ENCODE peak calls at places on chromosomes 2 and 18, in seven cellular contexts. C is GM12878; T is A549; J is Peyer's patch; X is CD8-positive, alpha-beta T cell; S is neural progenitor cell; N is heart left ventricle. E is an unnamed sample.

GRCh38 chr2:31004252-31004651 is 134.0 kb downstream of the GALNT14 start:
- DNase-seq in C (no peak), T (no peak), J (no peak), X (no peak), S (no peak), N (no peak), E (no peak)

GRCh38 chr2:219058541-219059374 is 2.0 kb downstream of the IHH start:
- DNase-seq in C (no peak), T (no peak), J (peak), X (no peak), S (peak), N (peak), E (no peak)

GRCh38 chr2:9779572-9780264 is 63.6 kb upstream of the TAF1B start:
- DNase-seq in C (no peak), T (no peak), J (no peak), X (no peak), S (no peak), N (peak), E (no peak)

GRCh38 chr2:15638720-15639119 is 47.1 kb downstream of the DDX1 start:
- DNase-seq in C (no peak), T (no peak), J (no peak), X (no peak), S (no peak), N (no peak), E (peak)

GRCh38 chr18:23502516-23503037 is 734 bp upstream of the RMC1 start:
- DNase-seq in C (no peak), T (no peak), J (no peak), X (no peak), S (no peak), N (no peak), E (no peak)

GRCh38 chr2:1755436-1756191 is 11.3 kb upstream of the PXDN start:
- DNase-seq in C (no peak), T (no peak), J (no peak), X (no peak), S (no peak), N (no peak), E (peak)

GRCh38 chr2:211455225-211455841 is 898.9 kb downstream of the CPS1 start:
- DNase-seq in C (no peak), T (peak), J (no peak), X (no peak), S (peak), N (no peak), E (no peak)

GRCh38 chr18:48481092-48481491 is 57.7 kb upstream of the CTIF start:
- DNase-seq in C (no peak), T (no peak), J (no peak), X (no peak), S (no peak), N (no peak), E (no peak)

GRCh38 chr2:204753841-204754240 is 208.6 kb downstream of the PARD3B start:
- DNase-seq in C (no peak), T (no peak), J (no peak), X (no peak), S (no peak), N (no peak), E (no peak)

DNA sequence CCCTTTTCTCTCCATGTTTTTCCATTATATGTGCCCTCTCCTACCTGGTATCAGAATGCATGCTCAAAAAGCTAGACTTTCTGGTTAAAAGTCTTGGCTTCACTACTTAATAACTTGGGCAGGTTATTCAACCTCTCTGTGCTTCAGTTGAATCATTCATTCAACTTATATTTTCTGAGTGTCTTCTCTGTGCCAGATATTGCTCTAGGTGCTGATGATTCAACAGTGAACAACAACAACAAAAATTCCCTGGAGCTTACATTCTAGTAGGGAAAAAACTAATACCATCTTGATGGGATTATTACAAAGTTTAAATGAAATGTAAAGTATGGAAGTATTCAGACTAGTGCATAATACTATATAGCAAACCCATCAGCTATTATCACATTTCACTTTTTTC is 55.2 kb downstream of the SOS1 start:
- DNase-seq in C (no peak), T (no peak), J (no peak), X (no peak), S (no peak), N (no peak), E (no peak)
- H3K27ac ChIP-seq in C (no peak), T (no peak), J (no peak), X (no peak), S (no peak), N (no peak), E (no peak)

DNA sequence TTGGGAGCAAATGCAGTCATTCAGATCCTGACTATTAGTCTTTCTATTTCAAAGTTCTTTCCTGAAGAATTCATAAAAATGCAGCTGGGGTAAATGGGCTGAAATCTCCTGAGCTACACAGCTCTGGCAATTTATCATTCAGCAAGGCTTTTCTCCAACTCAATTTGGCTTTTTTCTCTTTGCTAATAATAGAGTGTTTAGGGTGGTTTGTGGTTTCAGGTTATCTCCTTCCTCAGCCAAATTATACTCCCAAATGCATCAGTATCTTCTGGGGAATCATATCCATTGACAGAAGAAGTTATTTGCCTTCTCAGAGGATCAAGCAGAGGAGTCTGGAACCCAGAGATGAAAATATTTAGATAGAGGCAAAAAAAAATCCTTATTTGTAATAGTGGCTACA is 282.4 kb upstream of the SLC14A2 start:
- DNase-seq in C (no peak), T (no peak), J (no peak), X (no peak), S (no peak), N (no peak), E (no peak)
- H3K4me3 ChIP-seq in C (no peak), T (no peak), J (no peak), X (no peak), S (no peak), N (no peak), E (no peak)

DNA sequence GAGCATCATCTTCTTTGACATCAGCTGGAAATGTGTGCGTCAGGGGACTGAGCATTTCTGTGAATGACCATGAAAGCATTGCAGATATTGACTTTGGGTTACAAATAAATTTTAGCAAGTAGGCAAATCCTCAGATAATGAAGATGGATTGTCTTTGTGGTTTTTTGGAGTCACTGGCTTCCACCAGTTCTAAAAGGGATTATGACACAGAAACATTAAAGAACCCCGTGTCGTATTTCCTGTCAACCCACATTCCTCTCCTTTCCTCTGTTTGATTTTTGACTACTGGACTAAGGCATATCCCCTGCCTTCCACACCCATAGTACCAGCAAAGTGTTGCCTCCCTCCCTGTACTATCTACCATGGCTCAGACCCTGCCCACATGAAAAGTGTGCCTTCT is 268.1 kb downstream of the MYO3B start:
- DNase-seq in C (no peak), T (no peak), J (no peak), X (no peak), S (no peak), N (no peak), E (no peak)
- TF ChIP-seq CTCF in C (no peak), T (no peak), J (no peak), X (no peak), S (no peak), N (no peak), E (no peak)

GRCh38 chr2:161990741-161991140 is 83.3 kb downstream of the DPP4 start:
- DNase-seq in C (no peak), T (peak), J (no peak), X (no peak), S (no peak), N (no peak), E (no peak)

GRCh38 chr2:161991991-161992390 is 82.0 kb downstream of the DPP4 start:
- DNase-seq in C (no peak), T (no peak), J (no peak), X (no peak), S (no peak), N (no peak), E (no peak)

GRCh38 chr2:161990036-161990435 is 84.0 kb downstream of the DPP4 start:
- DNase-seq in C (no peak), T (no peak), J (no peak), X (no peak), S (no peak), N (no peak), E (no peak)

GRCh38 chr2:161994766-161995165 is 79.2 kb downstream of the DPP4 start:
- DNase-seq in C (no peak), T (no peak), J (no peak), X (no peak), S (no peak), N (no peak), E (no peak)

GRCh38 chr2:161992526-161992925 is 81.5 kb downstream of the DPP4 start:
- DNase-seq in C (peak), T (no peak), J (no peak), X (peak), S (no peak), N (no peak), E (no peak)
- H3K27ac ChIP-seq in C (no peak), T (no peak), J (no peak), X (peak), S (no peak), N (no peak), E (no peak)

GRCh38 chr2:147198651-147199171 is 646.1 kb upstream of the ACVR2A start:
- DNase-seq in C (no peak), T (no peak), J (no peak), X (no peak), S (peak), N (no peak), E (no peak)

GRCh38 chr2:147197754-147198153 is 647.1 kb upstream of the ACVR2A start:
- DNase-seq in C (no peak), T (no peak), J (no peak), X (no peak), S (no peak), N (no peak), E (no peak)
- H3K4me3 ChIP-seq in C (no peak), T (no peak), J (no peak), X (no peak), S (no peak), N (no peak), E (no peak)

GRCh38 chr2:231030725-231031124 is 6.6 kb upstream of the C2orf72 start:
- DNase-seq in C (no peak), T (no peak), J (no peak), X (no peak), S (no peak), N (no peak), E (no peak)
- TF ChIP-seq CTCF in C (no peak), T (no peak), J (no peak), X (no peak), S (no peak), N (no peak), E (no peak)

DNA sequence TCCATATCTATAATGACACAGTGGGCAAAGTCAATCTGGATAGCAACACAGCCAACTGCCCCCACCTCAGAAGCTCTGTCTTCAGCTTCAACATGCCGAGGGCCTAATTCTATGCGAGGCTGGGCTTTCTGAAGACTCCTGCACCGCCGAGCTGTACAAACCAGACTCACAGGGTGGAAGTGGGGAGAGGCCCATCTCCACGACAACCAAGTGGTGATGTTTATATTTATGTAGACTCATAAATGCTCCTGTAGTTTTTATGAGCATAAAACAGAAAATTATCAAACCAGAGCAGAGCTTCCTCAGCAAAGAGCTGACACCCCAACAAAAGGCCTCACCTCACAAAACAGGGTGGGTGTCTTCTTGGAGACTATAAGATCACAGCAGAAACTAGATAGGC is 77.0 kb upstream of the LGALSL start:
- DNase-seq in C (no peak), T (no peak), J (no peak), X (no peak), S (no peak), N (no peak), E (no peak)
- H3K27ac ChIP-seq in C (no peak), T (no peak), J (no peak), X (no peak), S (no peak), N (no peak), E (no peak)

DNA sequence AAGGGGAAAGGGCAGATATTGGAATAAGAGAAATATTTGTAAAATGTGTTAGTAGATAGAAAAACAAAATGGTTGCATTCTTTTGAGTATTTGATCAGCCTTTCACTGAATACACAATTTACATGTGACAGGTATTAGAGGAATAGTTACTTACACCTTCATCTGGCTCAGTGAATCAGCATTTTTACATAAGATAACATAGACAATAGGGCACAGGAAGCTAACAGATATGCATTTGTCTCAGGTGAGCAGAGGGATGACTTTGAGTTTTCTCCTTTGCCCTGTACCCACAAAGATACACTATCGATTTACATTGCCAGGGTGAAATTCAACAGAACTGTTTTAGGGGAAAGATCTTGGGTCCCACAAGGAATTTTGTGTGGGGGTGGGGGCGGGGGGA is 373.1 kb upstream of the NETO1 start:
- DNase-seq in C (no peak), T (no peak), J (no peak), X (no peak), S (no peak), N (no peak), E (no peak)
- H3K4me3 ChIP-seq in C (no peak), T (no peak), J (no peak), X (no peak), S (no peak), N (no peak), E (no peak)

GRCh38 chr2:178379162-178379664 is 71.8 kb downstream of the PRKRA start:
- DNase-seq in C (no peak), T (no peak), J (no peak), X (no peak), S (no peak), N (no peak), E (no peak)

GRCh38 chr2:178377046-178377445 is 73.9 kb downstream of the PRKRA start:
- DNase-seq in C (no peak), T (no peak), J (no peak), X (no peak), S (no peak), N (no peak), E (no peak)

GRCh38 chr2:178383718-178384117 is 67.3 kb downstream of the PRKRA start:
- DNase-seq in C (no peak), T (no peak), J (no peak), X (no peak), S (no peak), N (no peak), E (no peak)

GRCh38 chr2:178385595-178386148 is 65.3 kb downstream of the PRKRA start:
- DNase-seq in C (no peak), T (no peak), J (no peak), X (no peak), S (no peak), N (no peak), E (no peak)

GRCh38 chr2:178380763-178381162 is 70.2 kb downstream of the PRKRA start:
- DNase-seq in C (no peak), T (no peak), J (no peak), X (no peak), S (no peak), N (no peak), E (no peak)
- TF ChIP-seq CTCF in C (no peak), T (no peak), J (no peak), X (no peak), S (no peak), N (no peak), E (no peak)

GRCh38 chr2:73970850-73971471 is 13.7 kb upstream of the TET3 start:
- DNase-seq in C (peak), T (no peak), J (peak), X (no peak), S (no peak), N (peak), E (no peak)
- H3K27ac ChIP-seq in C (peak), T (no peak), J (no peak), X (peak), S (no peak), N (peak), E (no peak)